ENCODE peak calls at places on chromosome 20, in four cellular contexts. One of them, this sample, is unnamed.

GRCh38 chr20:21113697-21114096 is 7.5 kb upstream of the LINC00237 start:
- DNase-seq in colonic mucosa: no peak
- DNase-seq in HFFc6: no peak
- DNase-seq in IMR-90: no peak
- DNase-seq in this sample: no peak

GRCh38 chr20:17202668-17203067 is 24.2 kb upstream of the PCSK2 start:
- DNase-seq in colonic mucosa: no peak
- DNase-seq in HFFc6: no peak
- DNase-seq in IMR-90: no peak
- DNase-seq in this sample: no peak

GRCh38 chr20:32576560-32576959 is 8.6 kb downstream of the NOL4L start:
- DNase-seq in colonic mucosa: no peak
- DNase-seq in HFFc6: no peak
- DNase-seq in IMR-90: no peak
- DNase-seq in this sample: no peak

GRCh38 chr20:25985597-25985996 is 288.9 kb upstream of the ZNF337 start:
- DNase-seq in colonic mucosa: no peak
- DNase-seq in HFFc6: no peak
- DNase-seq in IMR-90: no peak
- DNase-seq in this sample: no peak

GRCh38 chr20:33947709-33948295 is 45.9 kb upstream of the RALY start:
- DNase-seq in colonic mucosa: peak
- DNase-seq in HFFc6: peak
- DNase-seq in IMR-90: peak
- DNase-seq in this sample: no peak

GRCh38 chr20:61176874-61177273 is 75.2 kb upstream of the CDH4 start:
- DNase-seq in colonic mucosa: no peak
- DNase-seq in HFFc6: no peak
- DNase-seq in IMR-90: no peak
- DNase-seq in this sample: no peak

GRCh38 chr20:4711511-4711910 is 10.2 kb upstream of the PRND start:
- DNase-seq in colonic mucosa: no peak
- DNase-seq in HFFc6: no peak
- DNase-seq in IMR-90: no peak
- DNase-seq in this sample: no peak

GRCh38 chr20:34575756-34576155 is 17.2 kb downstream of the MAP1LC3A start:
- DNase-seq in colonic mucosa: no peak
- DNase-seq in HFFc6: no peak
- DNase-seq in IMR-90: no peak
- DNase-seq in this sample: no peak

GRCh38 chr20:63648895-63649589 is 4.2 kb downstream of the STMN3 start:
- DNase-seq in colonic mucosa: no peak
- DNase-seq in HFFc6: no peak
- DNase-seq in IMR-90: no peak
- DNase-seq in this sample: no peak

GRCh38 chr20:63645218-63645617 is 8.0 kb downstream of the STMN3 start:
- DNase-seq in colonic mucosa: no peak
- DNase-seq in HFFc6: no peak
- DNase-seq in IMR-90: no peak
- DNase-seq in this sample: no peak

GRCh38 chr20:63652192-63652980 is 838 bp downstream of the STMN3 start:
- DNase-seq in colonic mucosa: no peak
- DNase-seq in HFFc6: no peak
- DNase-seq in IMR-90: no peak
- DNase-seq in this sample: no peak

GRCh38 chr20:63651942-63652191 is 1.4 kb downstream of the STMN3 start:
- DNase-seq in colonic mucosa: no peak
- DNase-seq in HFFc6: no peak
- DNase-seq in IMR-90: no peak
- DNase-seq in this sample: no peak

GRCh38 chr20:63648190-63648589 is 5.0 kb downstream of the STMN3 start:
- DNase-seq in colonic mucosa: no peak
- DNase-seq in HFFc6: no peak
- DNase-seq in IMR-90: no peak
- DNase-seq in this sample: no peak
- TF ChIP-seq CTCF in colonic mucosa: no peak
- TF ChIP-seq CTCF in HFFc6: no peak
- TF ChIP-seq CTCF in IMR-90: no peak
- TF ChIP-seq CTCF in this sample: no peak

DNA sequence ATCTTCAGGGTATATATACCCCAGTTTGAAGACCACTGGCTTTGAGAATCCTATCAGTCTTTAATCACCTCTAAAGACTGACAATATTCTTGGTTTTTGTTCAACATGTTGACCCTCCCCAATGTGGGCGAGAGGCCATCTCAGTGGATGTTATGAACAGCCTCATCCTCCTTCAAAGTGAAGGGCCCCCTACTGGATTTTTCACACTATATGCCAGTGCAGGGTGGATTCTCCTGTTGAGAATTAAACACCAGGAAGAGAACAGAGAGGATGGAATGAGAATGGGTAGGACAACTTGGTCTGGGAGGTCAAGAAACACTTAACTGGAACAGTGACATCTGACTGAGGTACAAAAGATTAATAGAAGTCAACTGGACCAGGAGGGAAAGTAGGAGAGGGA is 327.1 kb downstream of the MAFB start:
- DNase-seq in colonic mucosa: no peak
- DNase-seq in HFFc6: no peak
- DNase-seq in IMR-90: no peak
- DNase-seq in this sample: no peak
- TF ChIP-seq CTCF in colonic mucosa: no peak
- TF ChIP-seq CTCF in HFFc6: no peak
- TF ChIP-seq CTCF in IMR-90: no peak
- TF ChIP-seq CTCF in this sample: no peak

GRCh38 chr20:43209831-43210230 is 20.1 kb upstream of the PTPRT start:
- DNase-seq in colonic mucosa: no peak
- DNase-seq in HFFc6: no peak
- DNase-seq in IMR-90: no peak
- DNase-seq in this sample: no peak

GRCh38 chr20:43205699-43206098 is 16.0 kb upstream of the PTPRT start:
- DNase-seq in colonic mucosa: no peak
- DNase-seq in HFFc6: no peak
- DNase-seq in IMR-90: no peak
- DNase-seq in this sample: no peak
- TF ChIP-seq CTCF in colonic mucosa: no peak
- TF ChIP-seq CTCF in HFFc6: peak
- TF ChIP-seq CTCF in IMR-90: no peak
- TF ChIP-seq CTCF in this sample: no peak

DNA sequence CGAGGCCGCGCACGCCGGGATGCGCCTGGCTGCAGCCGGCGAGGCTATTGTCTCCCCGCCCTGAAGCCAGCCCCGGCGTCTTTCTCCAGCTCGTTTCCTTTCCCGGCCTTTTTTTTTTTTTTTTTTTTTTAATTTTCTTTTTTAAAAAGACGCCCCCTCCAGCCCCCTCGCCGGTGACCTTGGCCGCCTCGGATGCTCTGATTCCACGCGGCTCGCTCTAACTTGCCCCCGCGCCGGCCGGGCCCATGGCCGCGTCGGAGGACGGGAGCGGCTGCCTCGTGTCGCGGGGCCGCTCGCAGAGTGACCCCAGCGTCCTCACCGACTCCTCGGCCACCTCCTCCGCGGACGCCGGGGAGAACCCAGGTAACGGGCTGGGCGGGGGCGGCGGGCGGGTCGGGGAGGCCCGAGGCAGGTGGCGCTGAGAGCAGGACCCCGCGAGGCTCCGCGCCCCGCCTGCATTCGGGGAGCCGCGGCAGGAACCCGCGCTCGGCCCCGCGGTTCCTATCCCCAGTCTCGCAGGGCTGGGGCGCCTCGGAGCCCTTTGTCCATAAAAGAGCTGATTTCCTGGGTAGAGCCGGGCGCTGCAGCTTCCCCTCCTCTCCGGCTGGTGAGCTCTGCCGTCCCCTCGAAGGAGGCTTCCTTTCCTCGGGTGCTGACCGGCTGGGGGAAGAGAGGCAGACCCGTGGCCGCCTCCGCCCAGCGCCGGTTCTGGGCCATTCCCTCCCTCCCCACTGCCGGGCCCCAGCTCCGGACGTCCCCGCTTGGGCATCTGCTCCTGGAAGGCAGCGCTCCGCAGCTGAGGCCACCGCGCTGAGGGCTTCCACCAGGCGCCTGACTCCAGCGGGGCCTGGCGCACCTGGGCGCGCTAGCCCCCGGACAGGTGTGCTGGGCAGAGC is 678 bp downstream of the PHACTR3 start:
- DNase-seq in colonic mucosa: no peak
- DNase-seq in HFFc6: no peak
- DNase-seq in IMR-90: no peak
- DNase-seq in this sample: no peak
- TF ChIP-seq CTCF in colonic mucosa: no peak
- TF ChIP-seq CTCF in HFFc6: no peak
- TF ChIP-seq CTCF in IMR-90: no peak
- TF ChIP-seq CTCF in this sample: no peak

DNA sequence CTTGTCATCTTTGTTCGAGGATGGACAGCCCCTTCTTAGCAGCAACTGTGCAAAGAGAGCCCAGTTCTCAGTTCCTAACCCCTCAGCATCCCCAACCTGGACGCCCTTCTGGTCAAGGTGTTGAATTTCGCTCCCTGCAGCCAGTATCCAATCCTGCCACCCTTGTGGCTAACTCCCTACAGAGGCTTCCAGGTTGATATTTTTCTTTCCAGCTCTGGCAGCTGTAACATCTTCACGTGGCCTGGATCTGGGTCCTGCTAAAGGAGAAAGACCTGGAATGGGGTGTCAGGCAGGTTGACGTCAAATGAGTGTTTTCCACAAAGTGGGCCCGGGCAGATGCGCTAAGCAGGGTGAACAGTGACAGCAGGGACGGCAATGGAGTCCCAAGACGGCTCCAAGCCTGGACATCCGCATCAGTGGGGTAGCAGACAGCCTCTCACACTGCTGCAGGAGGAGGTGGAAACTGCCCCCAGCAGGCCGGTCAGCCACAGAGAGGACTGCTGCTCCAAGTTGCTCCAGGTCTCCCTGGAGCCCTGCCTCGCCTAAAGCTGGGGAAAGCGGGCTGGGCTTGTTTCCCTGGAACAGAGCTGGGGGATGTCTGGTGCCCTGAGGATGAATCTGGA is 1.0 kb upstream of the YTHDF1 start:
- DNase-seq in colonic mucosa: no peak
- DNase-seq in HFFc6: no peak
- DNase-seq in IMR-90: no peak
- DNase-seq in this sample: no peak
- TF ChIP-seq CTCF in colonic mucosa: no peak
- TF ChIP-seq CTCF in HFFc6: no peak
- TF ChIP-seq CTCF in IMR-90: no peak
- TF ChIP-seq CTCF in this sample: no peak

GRCh38 chr20:56171087-56172012 is 77.2 kb upstream of the MC3R start:
- DNase-seq in colonic mucosa: no peak
- DNase-seq in HFFc6: no peak
- DNase-seq in IMR-90: no peak
- DNase-seq in this sample: no peak
- TF ChIP-seq CTCF in colonic mucosa: no peak
- TF ChIP-seq CTCF in HFFc6: peak
- TF ChIP-seq CTCF in IMR-90: no peak
- TF ChIP-seq CTCF in this sample: peak

GRCh38 chr20:20002101-20002998 is 14.8 kb upstream of the NAA20 start:
- DNase-seq in colonic mucosa: no peak
- DNase-seq in HFFc6: no peak
- DNase-seq in IMR-90: peak
- DNase-seq in this sample: no peak
- TF ChIP-seq CTCF in colonic mucosa: no peak
- TF ChIP-seq CTCF in HFFc6: no peak
- TF ChIP-seq CTCF in IMR-90: no peak
- TF ChIP-seq CTCF in this sample: no peak

GRCh38 chr20:37007898-37008649 is 56.6 kb upstream of the SAMHD1 start:
- DNase-seq in colonic mucosa: no peak
- DNase-seq in HFFc6: peak
- DNase-seq in IMR-90: peak
- DNase-seq in this sample: no peak
- TF ChIP-seq CTCF in colonic mucosa: no peak
- TF ChIP-seq CTCF in HFFc6: peak
- TF ChIP-seq CTCF in IMR-90: peak
- TF ChIP-seq CTCF in this sample: peak

DNA sequence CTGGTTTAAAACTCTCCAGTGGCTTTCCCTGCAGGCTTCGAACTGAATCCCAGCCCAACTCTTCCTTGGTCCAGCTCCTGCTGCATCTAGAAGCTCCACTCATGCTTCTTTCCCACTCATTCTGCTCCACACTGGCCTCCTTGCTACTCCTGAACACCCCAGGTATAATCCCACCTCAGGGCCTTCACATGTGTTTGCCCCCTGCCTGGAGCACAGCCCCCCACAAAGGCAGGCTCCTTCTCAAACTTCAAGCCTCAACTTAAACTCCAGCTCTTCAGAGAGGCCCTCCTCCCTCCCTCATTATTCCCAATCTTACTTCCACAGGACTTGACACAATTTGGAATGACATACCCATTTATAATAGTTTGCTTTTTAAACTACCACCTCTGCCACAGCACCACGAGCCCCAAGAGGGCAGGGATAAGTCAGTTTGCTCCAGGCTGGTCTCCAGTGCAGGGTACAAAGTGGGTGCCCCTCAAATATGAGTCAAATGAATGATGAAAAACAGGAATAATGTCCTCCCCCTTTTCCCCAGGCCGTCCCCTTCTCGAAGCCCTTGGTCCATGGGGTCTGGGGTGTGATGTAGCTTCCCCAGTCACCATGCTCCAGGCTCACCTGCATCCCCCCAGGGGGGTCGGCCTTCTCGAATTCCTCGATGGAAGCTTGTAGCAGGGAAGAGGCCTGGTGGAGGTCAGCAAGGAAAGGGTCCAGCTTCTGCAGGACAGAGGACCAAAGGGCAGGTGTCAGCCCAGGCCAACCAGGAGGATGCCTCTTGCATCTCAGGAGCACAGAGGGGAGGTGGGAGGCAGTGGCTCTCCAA is 37.4 kb downstream of the KIAA1755 start:
- DNase-seq in colonic mucosa: no peak
- DNase-seq in HFFc6: no peak
- DNase-seq in IMR-90: no peak
- DNase-seq in this sample: peak
- TF ChIP-seq CTCF in colonic mucosa: no peak
- TF ChIP-seq CTCF in HFFc6: peak
- TF ChIP-seq CTCF in IMR-90: no peak
- TF ChIP-seq CTCF in this sample: peak

This sample was measured in chondrocyte.